ENCODE peak calls at places on chromosomes 16 and 17, in four cellular contexts. T, M, L and J are unnamed samples.

GRCh38 chr17:78933959-78934568 is 8.9 kb upstream of the TIMP2 start:
- DNase-seq in L (no peak), M (peak), T (peak), J (no peak)

GRCh38 chr17:4566785-4567184 is 6.4 kb upstream of the GGT6 start:
- DNase-seq in T (peak), M (peak), L (no peak), J (peak)

GRCh38 chr17:4895676-4896331 is 3.5 kb upstream of the C17orf107 start:
- DNase-seq in M (no peak), T (no peak), L (no peak), J (peak)

GRCh38 chr17:9850151-9850550 is 24.4 kb downstream of the GLP2R start:
- DNase-seq in L (no peak), M (no peak), T (no peak), J (no peak)

GRCh38 chr17:27446569-27447301 is 9.5 kb upstream of the KSR1 start:
- DNase-seq in L (no peak), T (peak), M (no peak), J (peak)

GRCh38 chr16:85641776-85642176 is 28.7 kb downstream of the GSE1 start:
- DNase-seq in T (peak), L (no peak), M (no peak), J (no peak)

GRCh38 chr17:65856865-65857264 is 295.4 kb upstream of the AXIN2 start:
- DNase-seq in T (no peak), M (no peak), L (no peak), J (no peak)

GRCh38 chr17:17900615-17901520 is 64.1 kb upstream of the SREBF1 start:
- DNase-seq in T (peak), L (no peak), M (peak), J (no peak)

GRCh38 chr17:80470603-80471002 is 5.8 kb downstream of the NPTX1 start:
- DNase-seq in M (no peak), L (no peak), T (no peak), J (no peak)

GRCh38 chr17:19249681-19250080 is 12.5 kb downstream of the EPN2 start:
- DNase-seq in L (no peak), M (no peak), T (no peak), J (no peak)

GRCh38 chr16:66936889-66937554 is 1.7 kb downstream of the CES2 start:
- DNase-seq in M (no peak), T (no peak), L (no peak), J (no peak)

GRCh38 chr16:29916979-29917378 is 9.0 kb downstream of the KCTD13 start:
- DNase-seq in T (no peak), L (no peak), M (peak), J (no peak)

GRCh38 chr17:75848523-75849303 is 4.5 kb upstream of the UNC13D start:
- DNase-seq in M (peak), T (peak), L (no peak), J (no peak)

GRCh38 chr17:50498021-50498874 is 10.0 kb upstream of the MYCBPAP start:
- DNase-seq in T (no peak), L (no peak), M (no peak), J (no peak)

GRCh38 chr17:75271233-75271954 is 363 bp upstream of the MIF4GD start:
- DNase-seq in L (no peak), M (peak), T (peak), J (peak)

GRCh38 chr17:40850287-40850972 is 16.6 kb downstream of the KRT12 start:
- DNase-seq in T (peak), L (no peak), M (no peak), J (no peak)

GRCh38 chr17:31397256-31397939 is 5.9 kb downstream of the RAB11FIP4 start:
- DNase-seq in M (no peak), T (no peak), L (no peak), J (no peak)

GRCh38 chr16:50667497-50668367 is 13.4 kb downstream of the SNX20 start:
- DNase-seq in L (no peak), T (no peak), M (no peak), J (no peak)

GRCh38 chr17:75004371-75004770 is 8.1 kb upstream of the MRPL58 start:
- DNase-seq in T (no peak), L (no peak), M (no peak), J (no peak)

GRCh38 chr17:81012574-81013447 is 21.2 kb downstream of the CHMP6 start:
- DNase-seq in T (no peak), L (no peak), M (no peak), J (no peak)

GRCh38 chr17:45137561-45138305 is 2.2 kb downstream of the ACBD4 start:
- DNase-seq in T (no peak), M (no peak), L (no peak), J (no peak)

GRCh38 chr16:8958344-8958808 is 5.3 kb downstream of the USP7 start:
- DNase-seq in T (no peak), M (no peak), L (no peak), J (no peak)

GRCh38 chr16:55476625-55477533 is 2.1 kb upstream of the MMP2 start:
- DNase-seq in M (no peak), T (no peak), L (no peak), J (no peak)

GRCh38 chr17:21418446-21419298 is 42.5 kb downstream of the KCNJ12 start:
- DNase-seq in T (no peak), M (no peak), L (no peak), J (no peak)

GRCh38 chr17:17198281-17198680 is 7.9 kb downstream of the PLD6 start:
- DNase-seq in T (no peak), M (no peak), L (no peak), J (no peak)

GRCh38 chr16:11479916-11480315 is 106.8 kb downstream of the LITAF start:
- DNase-seq in L (no peak), M (no peak), T (no peak), J (no peak)

GRCh38 chr16:8676737-8677375 is 2.4 kb downstream of the ABAT start:
- DNase-seq in M (no peak), T (no peak), L (no peak), J (no peak)

GRCh38 chr16:72833969-72834368 is 214.0 kb downstream of the ZFHX3 start:
- DNase-seq in L (no peak), T (no peak), M (no peak), J (no peak)

GRCh38 chr17:78722101-78722761 is 59.8 kb downstream of the CYTH1 start:
- DNase-seq in L (no peak), T (no peak), M (no peak), J (no peak)

GRCh38 chr16:56997264-56997663 is 7.9 kb downstream of the NLRC5 start:
- DNase-seq in T (no peak), M (no peak), L (no peak), J (no peak)

GRCh38 chr16:87849419-87850008 is 19.8 kb downstream of the SLC7A5 start:
- DNase-seq in T (no peak), L (no peak), M (no peak), J (no peak)

GRCh38 chr17:29291163-29291752 is 2.7 kb downstream of the NUFIP2 start:
- DNase-seq in M (peak), T (peak), L (peak), J (peak)

GRCh38 chr17:1229354-1229890 is 40.8 kb upstream of the BHLHA9 start:
- DNase-seq in M (no peak), L (no peak), T (no peak), J (peak)

GRCh38 chr17:1649844-1650409 is at the start of gene RILP:
- DNase-seq in T (peak), M (peak), L (no peak), J (peak)

GRCh38 chr16:51651061-51651466 is 500.0 kb upstream of the SALL1 start:
- DNase-seq in L (no peak), T (no peak), M (no peak), J (no peak)

GRCh38 chr17:39782980-39783379 is 45.2 kb downstream of the GRB7 start:
- DNase-seq in T (no peak), L (no peak), M (no peak), J (no peak)

GRCh38 chr17:49486012-49486641 is 9.0 kb upstream of the NGFR start:
- DNase-seq in T (no peak), M (no peak), L (no peak), J (no peak)

GRCh38 chr17:77320501-77321256 is 179.9 kb downstream of the SEC14L1 start:
- DNase-seq in M (no peak), L (peak), T (peak), J (peak)

GRCh38 chr17:63709110-63709509 is 9.2 kb upstream of the LIMD2 start:
- DNase-seq in T (no peak), M (no peak), L (no peak), J (no peak)

DNA sequence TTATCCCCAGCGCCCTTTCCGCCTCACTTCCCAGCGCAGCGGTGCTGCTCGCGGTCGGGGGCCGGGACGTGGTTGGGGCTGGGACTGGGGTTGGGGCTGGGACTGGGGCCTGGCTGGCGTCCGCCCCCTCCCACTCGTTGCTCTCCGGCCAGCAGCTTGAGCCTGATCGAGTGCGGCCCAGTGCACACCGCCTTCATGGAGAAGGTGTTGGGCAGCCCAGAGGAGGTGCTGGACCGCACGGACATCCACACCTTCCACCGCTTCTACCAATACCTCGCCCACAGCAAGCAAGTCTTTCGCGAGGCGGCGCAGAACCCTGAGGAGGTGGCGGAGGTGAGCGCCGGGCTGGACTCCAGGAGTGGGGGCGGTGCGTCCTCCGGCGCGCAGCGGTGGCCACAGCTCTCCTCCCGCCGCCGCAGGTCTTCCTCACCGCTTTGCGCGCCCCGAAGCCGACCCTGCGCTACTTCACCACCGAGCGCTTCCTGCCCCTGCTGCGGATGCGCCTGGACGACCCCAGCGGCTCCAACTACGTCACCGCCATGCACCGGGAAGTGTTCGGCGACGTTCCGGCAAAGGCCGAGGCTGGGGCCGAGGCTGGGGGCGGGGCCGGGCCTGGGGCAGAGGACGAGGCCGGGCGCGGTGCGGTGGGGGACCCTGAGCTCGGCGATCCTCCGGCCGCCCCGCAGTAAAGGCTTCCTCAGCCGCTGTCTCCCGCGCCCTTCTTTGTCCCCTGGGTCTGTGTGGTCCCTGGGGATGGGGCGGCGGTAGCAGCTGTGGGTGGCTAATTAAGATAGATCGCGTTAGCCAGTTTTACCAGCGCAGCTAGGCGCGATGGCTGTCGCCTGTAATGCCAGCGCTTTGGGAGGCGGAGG is 1.8 kb downstream of the HSD17B1 start:
- DNase-seq in T (peak), L (no peak), M (peak), J (peak)
- TF ChIP-seq REST in T (no peak), L (no peak), M (no peak), J (no peak)

GRCh38 chr17:67998466-67998865 is 2.2 kb upstream of the C17orf58 start:
- DNase-seq in M (no peak), T (no peak), L (no peak), J (no peak)

GRCh38 chr17:67999291-67999911 is 3.1 kb upstream of the C17orf58 start:
- DNase-seq in T (no peak), L (no peak), M (no peak), J (no peak)

GRCh38 chr17:68006797-68007196 is 10.5 kb upstream of the C17orf58 start:
- DNase-seq in T (no peak), M (no peak), L (no peak), J (no peak)

GRCh38 chr17:68004201-68004600 is 7.9 kb upstream of the C17orf58 start:
- DNase-seq in M (no peak), L (no peak), T (no peak), J (no peak)
- TF ChIP-seq KDM1A in M (no peak), L (no peak), T (no peak), J (no peak)

GRCh38 chr17:38751803-38752118 is 780 bp upstream of the PSMB3 start:
- DNase-seq in L (peak), T (peak), M (peak), J (peak)
- TF ChIP-seq REST in L (no peak), T (no peak), M (no peak), J (no peak)

DNA sequence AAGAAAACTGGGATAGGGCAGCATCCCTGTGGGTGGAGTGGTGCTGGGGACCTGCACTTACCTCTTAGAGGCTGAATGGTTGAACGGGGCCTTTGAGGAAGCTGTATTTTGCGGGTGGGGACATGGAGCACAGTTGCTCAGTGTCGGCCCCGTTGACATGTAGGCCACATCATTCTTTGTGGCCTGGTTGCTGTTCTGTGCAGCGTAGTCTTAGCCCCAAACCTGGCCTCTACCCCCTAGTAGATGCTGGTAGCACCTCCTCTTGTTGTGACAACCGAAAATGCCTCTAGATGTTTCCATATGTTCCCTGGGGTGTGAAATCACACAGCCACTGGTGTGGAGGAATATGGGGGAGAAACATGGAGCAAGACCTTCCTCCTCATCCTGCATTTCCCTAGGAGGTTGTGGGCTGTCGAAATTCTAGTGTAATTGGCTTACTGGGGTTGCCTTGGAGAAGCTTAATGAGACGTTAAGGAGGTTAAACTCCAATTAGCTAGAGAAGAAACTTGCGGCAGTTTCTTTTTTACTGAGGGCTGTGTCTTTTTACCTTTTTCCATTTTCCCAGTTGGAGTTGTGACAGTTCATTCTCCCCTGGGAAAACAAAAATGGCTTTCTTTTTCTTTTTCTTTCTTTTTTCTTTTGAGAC is 9.4 kb downstream of the ABCC1 start:
- DNase-seq in T (no peak), M (no peak), L (no peak), J (no peak)
- TF ChIP-seq KDM1A in T (no peak), M (no peak), L (no peak), J (no peak)

GRCh38 chr17:43388198-43389021 is 10.4 kb upstream of the ARL4D start:
- DNase-seq in T (peak), L (peak), M (peak), J (peak)
- TF ChIP-seq REST in T (no peak), L (no peak), M (peak), J (no peak)

GRCh38 chr16:12543700-12544476 is 259.8 kb downstream of the CPPED1 start:
- DNase-seq in T (no peak), L (peak), M (peak), J (no peak)
- TF ChIP-seq KDM1A in T (no peak), L (no peak), M (no peak), J (no peak)

GRCh38 chr17:7114875-7115614 is 423 bp upstream of the ASGR2 start:
- DNase-seq in T (no peak), L (no peak), M (peak), J (no peak)
- TF ChIP-seq REST in T (no peak), L (no peak), M (peak), J (no peak)

GRCh38 chr17:60602385-60602742 is 2.4 kb downstream of the PPM1D start:
- DNase-seq in L (no peak), M (no peak), T (peak), J (no peak)
- TF ChIP-seq KDM1A in L (no peak), M (no peak), T (no peak), J (no peak)

DNA sequence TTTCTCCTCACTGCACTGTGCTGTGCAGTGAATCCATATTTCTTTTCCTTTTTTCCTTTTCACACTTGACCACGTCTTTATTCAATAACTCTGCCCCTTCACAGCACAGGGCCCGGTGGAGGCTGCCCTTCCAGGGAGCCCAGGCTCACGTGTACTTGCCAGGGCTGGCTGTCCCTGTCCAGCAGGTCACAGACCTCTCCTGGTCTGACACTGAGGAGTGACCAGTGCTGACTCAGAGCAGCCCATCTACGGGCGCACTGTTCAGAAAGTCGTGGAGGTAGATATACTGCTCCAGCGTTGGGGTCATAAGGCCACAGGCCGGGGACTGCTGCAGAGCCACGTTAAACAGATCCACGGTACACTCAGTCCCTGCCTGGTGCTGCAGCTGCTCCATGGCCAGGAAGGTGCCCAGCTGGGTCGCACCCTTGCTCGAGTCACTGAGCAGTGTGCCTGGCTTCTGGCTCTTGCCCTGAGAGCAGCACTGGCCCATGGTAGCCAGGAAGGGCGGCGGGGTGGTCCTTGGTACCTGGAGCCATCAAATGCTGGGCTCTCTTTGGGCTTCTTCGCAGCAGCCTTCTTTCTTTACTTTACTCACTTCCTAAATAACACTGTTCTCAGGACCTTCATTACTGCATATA is 531.7 kb downstream of the CDH13 start:
- DNase-seq in T (no peak), L (no peak), M (no peak), J (no peak)
- TF ChIP-seq REST in T (no peak), L (no peak), M (no peak), J (no peak)

GRCh38 chr16:4783951-4784336 is 4.2 kb downstream of the SEPTIN12 start:
- DNase-seq in T (no peak), M (no peak), L (no peak), J (no peak)

GRCh38 chr16:4778050-4778392 is 10.1 kb downstream of the SEPTIN12 start:
- DNase-seq in T (no peak), L (no peak), M (no peak), J (no peak)

GRCh38 chr16:4783251-4783950 is 4.7 kb downstream of the SEPTIN12 start:
- DNase-seq in T (no peak), L (no peak), M (no peak), J (no peak)

GRCh38 chr16:4777339-4778049 is 10.5 kb upstream of the ZNF500 start:
- DNase-seq in T (no peak), M (no peak), L (no peak), J (no peak)

DNA sequence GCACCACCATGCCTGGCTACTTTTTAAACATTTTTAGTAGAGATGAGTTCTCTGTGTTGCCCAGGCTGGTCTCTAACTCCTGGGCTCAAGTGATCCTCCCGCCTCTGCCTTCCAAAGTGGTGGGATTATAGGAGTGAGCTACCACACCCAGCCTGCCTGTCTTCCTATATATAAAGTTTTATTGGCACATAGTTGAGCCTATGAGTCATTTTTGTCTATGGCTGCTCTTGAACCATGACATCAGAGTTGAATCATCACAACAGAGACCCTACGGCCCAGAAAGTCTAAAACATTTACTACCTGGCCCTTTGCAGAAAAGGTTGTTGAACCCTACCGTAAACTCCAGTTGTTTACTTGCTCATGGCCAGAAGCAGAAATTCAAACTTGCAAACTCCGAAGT is 7.9 kb downstream of the SEPTIN12 start:
- DNase-seq in T (peak), L (no peak), M (no peak), J (no peak)
- TF ChIP-seq KDM1A in T (no peak), L (no peak), M (no peak), J (no peak)